ENCODE peak calls at places on chromosome 4, in eight cellular contexts. H is activated T-helper 1 cell treated with Interleukin-2 at 50 U/mL for 16 hours; T is stimulated activated CD8-positive, alpha-beta memory T cell treated with anti-CD3 and anti-CD28 coated beads, Interleukin-15, amount 100 ng/mL, for 24 hours; Q is substantia nigra; W is KG1; X is left colon; A is H9; Y is AG04450. I is an unnamed sample.

GRCh38 chr4:11428701-11429571 is at the start of gene HS3ST1:
- DNase-seq in H (no peak), T (no peak), Q (peak; percentile 74), W (no peak), X (peak; percentile 91), A (peak; percentile 90), Y (no peak), I (peak; percentile 67)

GRCh38 chr4:99863804-99864203 is 30.4 kb downstream of the LAMTOR3 start:
- DNase-seq in H (no peak), T (no peak), Q (no peak), W (no peak), X (no peak), A (no peak), Y (no peak), I (no peak)

GRCh38 chr4:30610361-30610760 is 109.8 kb upstream of the PCDH7 start:
- DNase-seq in H (no peak), T (no peak), Q (no peak), W (no peak), X (no peak), A (no peak), Y (no peak), I (no peak)

GRCh38 chr4:123350191-123350544 is 46.4 kb upstream of the SPRY1 start:
- DNase-seq in H (no peak), T (no peak), Q (no peak), W (no peak), X (peak; percentile 12), A (peak; percentile 78), Y (no peak), I (no peak)

GRCh38 chr4:67928547-67928946 is 34.7 kb downstream of the TMPRSS11A start:
- DNase-seq in H (no peak), T (no peak), Q (no peak), W (no peak), X (no peak), A (no peak), Y (no peak), I (no peak)

GRCh38 chr4:6235901-6236625 is 33.6 kb upstream of the WFS1 start:
- DNase-seq in H (no peak), T (no peak), Q (no peak), W (no peak), X (no peak), A (peak; percentile 15), Y (no peak), I (no peak)

GRCh38 chr4:139962130-139962684 is 191.8 kb downstream of the MAML3 start:
- DNase-seq in H (no peak), T (no peak), Q (no peak), W (no peak), X (no peak), A (no peak), Y (no peak), I (no peak)

GRCh38 chr4:104507112-104507511 is 12.4 kb upstream of the CXXC4 start:
- DNase-seq in H (no peak), T (no peak), Q (no peak), W (no peak), X (no peak), A (no peak), Y (no peak), I (no peak)

GRCh38 chr4:768995-769394 is 56.9 kb downstream of the CPLX1 start:
- DNase-seq in H (no peak), T (no peak), Q (no peak), W (no peak), X (no peak), A (no peak), Y (no peak), I (no peak)

GRCh38 chr4:100294356-100294755 is 104.1 kb upstream of the DDIT4L start:
- DNase-seq in H (no peak), T (no peak), Q (no peak), W (no peak), X (no peak), A (no peak), Y (no peak), I (no peak)

GRCh38 chr4:93203708-93204107 is 624.8 kb upstream of the ATOH1 start:
- DNase-seq in H (no peak), T (no peak), Q (no peak), W (no peak), X (no peak), A (peak; percentile 38), Y (no peak), I (no peak)

GRCh38 chr4:54402880-54403503 is 173.9 kb downstream of the PDGFRA start:
- DNase-seq in H (no peak), T (no peak), Q (peak; percentile 2), W (no peak), X (no peak), A (peak; percentile 41), Y (no peak), I (no peak)

GRCh38 chr4:88674989-88675388 is 22.6 kb downstream of the NAP1L5 start:
- DNase-seq in H (no peak), T (no peak), Q (no peak), W (no peak), X (no peak), A (no peak), Y (no peak), I (no peak)

GRCh38 chr4:186725422-186726149 is 1.9 kb upstream of the FAT1 start:
- DNase-seq in H (no peak), T (no peak), Q (peak; percentile 54), W (no peak), X (peak; percentile 89), A (peak; percentile 70), Y (peak; percentile 70), I (no peak)

GRCh38 chr4:117957570-117957969 is 76.7 kb upstream of the NDST3 start:
- DNase-seq in H (no peak), T (no peak), Q (no peak), W (no peak), X (no peak), A (no peak), Y (no peak), I (no peak)

GRCh38 chr4:42732776-42733175 is 75.9 kb upstream of the ATP8A1 start:
- DNase-seq in H (no peak), T (no peak), Q (no peak), W (no peak), X (no peak), A (no peak), Y (no peak), I (no peak)

GRCh38 chr4:53617101-53617680 is 25.9 kb upstream of the LNX1 start:
- DNase-seq in H (no peak), T (no peak), Q (no peak), W (no peak), X (no peak), A (no peak), Y (no peak), I (no peak)

GRCh38 chr4:11546391-11547160 is 117.9 kb upstream of the HS3ST1 start:
- DNase-seq in H (no peak), T (no peak), Q (no peak), W (no peak), X (no peak), A (no peak), Y (no peak), I (no peak)

GRCh38 chr4:184061582-184061981 is 156.1 kb downstream of the ENPP6 start:
- DNase-seq in H (no peak), T (no peak), Q (no peak), W (no peak), X (no peak), A (peak; percentile 49), Y (no peak), I (no peak)

I was measured in dorsolateral prefrontal cortex.